ENCODE peak calls at places on chromosome 20, in seven cellular contexts. One of them, this sample, is unnamed.

GRCh38 chr20:4247898-4248858 is 232.8 kb upstream of the RNF24 start:
- DNase-seq in astrocyte of the spinal cord: no peak
- DNase-seq in CD4-positive, alpha-beta T cell: no peak
- DNase-seq in upper lobe of left lung: no peak
- DNase-seq in sigmoid colon: no peak
- DNase-seq in GM20000: no peak
- DNase-seq in fibroblast of lung: no peak
- DNase-seq in this sample: no peak

GRCh38 chr20:37293301-37293943 is 4.0 kb downstream of the MANBAL start:
- DNase-seq in astrocyte of the spinal cord: no peak
- DNase-seq in CD4-positive, alpha-beta T cell: no peak
- DNase-seq in upper lobe of left lung: no peak
- DNase-seq in sigmoid colon: no peak
- DNase-seq in GM20000: no peak
- DNase-seq in fibroblast of lung: no peak
- DNase-seq in this sample: no peak

GRCh38 chr20:44448753-44449546 is 26.7 kb upstream of the TTPAL start:
- DNase-seq in astrocyte of the spinal cord: no peak
- DNase-seq in CD4-positive, alpha-beta T cell: no peak
- DNase-seq in upper lobe of left lung: no peak
- DNase-seq in sigmoid colon: no peak
- DNase-seq in GM20000: peak
- DNase-seq in fibroblast of lung: no peak
- DNase-seq in this sample: no peak

GRCh38 chr20:48975955-48976354 is 54.4 kb downstream of the ARFGEF2 start:
- DNase-seq in astrocyte of the spinal cord: no peak
- DNase-seq in CD4-positive, alpha-beta T cell: no peak
- DNase-seq in upper lobe of left lung: no peak
- DNase-seq in sigmoid colon: no peak
- DNase-seq in GM20000: no peak
- DNase-seq in fibroblast of lung: no peak
- DNase-seq in this sample: no peak

GRCh38 chr20:1327241-1327653 is 1.7 kb downstream of the SDCBP2 start:
- DNase-seq in astrocyte of the spinal cord: peak
- DNase-seq in CD4-positive, alpha-beta T cell: peak
- DNase-seq in upper lobe of left lung: peak
- DNase-seq in sigmoid colon: peak
- DNase-seq in GM20000: no peak
- DNase-seq in fibroblast of lung: peak
- DNase-seq in this sample: peak

GRCh38 chr20:17568972-17569471 is 853 bp upstream of the DSTN start:
- DNase-seq in astrocyte of the spinal cord: peak
- DNase-seq in CD4-positive, alpha-beta T cell: no peak
- DNase-seq in upper lobe of left lung: peak
- DNase-seq in sigmoid colon: peak
- DNase-seq in GM20000: peak
- DNase-seq in fibroblast of lung: peak
- DNase-seq in this sample: peak

GRCh38 chr20:62133051-62133845 is 9.9 kb downstream of the PSMA7 start:
- DNase-seq in astrocyte of the spinal cord: no peak
- DNase-seq in CD4-positive, alpha-beta T cell: no peak
- DNase-seq in upper lobe of left lung: peak
- DNase-seq in sigmoid colon: no peak
- DNase-seq in GM20000: no peak
- DNase-seq in fibroblast of lung: no peak
- DNase-seq in this sample: no peak

GRCh38 chr20:47688385-47689381 is 96.6 kb downstream of the SULF2 start:
- DNase-seq in astrocyte of the spinal cord: peak
- DNase-seq in CD4-positive, alpha-beta T cell: no peak
- DNase-seq in upper lobe of left lung: no peak
- DNase-seq in sigmoid colon: no peak
- DNase-seq in GM20000: no peak
- DNase-seq in fibroblast of lung: no peak
- DNase-seq in this sample: no peak

GRCh38 chr20:45406260-45407066 is 1.6 kb upstream of the DBNDD2 start:
- DNase-seq in astrocyte of the spinal cord: peak
- DNase-seq in CD4-positive, alpha-beta T cell: peak
- DNase-seq in upper lobe of left lung: peak
- DNase-seq in sigmoid colon: peak
- DNase-seq in GM20000: peak
- DNase-seq in fibroblast of lung: no peak
- DNase-seq in this sample: no peak

GRCh38 chr20:15637971-15638754 is 935.1 kb downstream of the KIF16B start:
- DNase-seq in astrocyte of the spinal cord: no peak
- DNase-seq in CD4-positive, alpha-beta T cell: no peak
- DNase-seq in upper lobe of left lung: no peak
- DNase-seq in sigmoid colon: no peak
- DNase-seq in GM20000: no peak
- DNase-seq in fibroblast of lung: no peak
- DNase-seq in this sample: no peak

GRCh38 chr20:16187956-16188616 is 385.2 kb downstream of the KIF16B start:
- DNase-seq in astrocyte of the spinal cord: no peak
- DNase-seq in CD4-positive, alpha-beta T cell: no peak
- DNase-seq in upper lobe of left lung: no peak
- DNase-seq in sigmoid colon: no peak
- DNase-seq in GM20000: no peak
- DNase-seq in fibroblast of lung: no peak
- DNase-seq in this sample: no peak

GRCh38 chr20:44407402-44408184 is 52.1 kb downstream of the HNF4A start:
- DNase-seq in astrocyte of the spinal cord: peak
- DNase-seq in CD4-positive, alpha-beta T cell: no peak
- DNase-seq in upper lobe of left lung: peak
- DNase-seq in sigmoid colon: no peak
- DNase-seq in GM20000: no peak
- DNase-seq in fibroblast of lung: peak
- DNase-seq in this sample: no peak

GRCh38 chr20:57806975-57807374 is 97.2 kb upstream of the PMEPA1 start:
- DNase-seq in astrocyte of the spinal cord: no peak
- DNase-seq in CD4-positive, alpha-beta T cell: no peak
- DNase-seq in upper lobe of left lung: no peak
- DNase-seq in sigmoid colon: no peak
- DNase-seq in GM20000: no peak
- DNase-seq in fibroblast of lung: no peak
- DNase-seq in this sample: no peak

GRCh38 chr20:10511166-10511506 is 76.0 kb downstream of the SLX4IP start:
- DNase-seq in astrocyte of the spinal cord: no peak
- DNase-seq in CD4-positive, alpha-beta T cell: no peak
- DNase-seq in upper lobe of left lung: no peak
- DNase-seq in sigmoid colon: no peak
- DNase-seq in GM20000: no peak
- DNase-seq in fibroblast of lung: no peak
- DNase-seq in this sample: no peak

GRCh38 chr20:4546786-4547185 is 174.9 kb upstream of the PRND start:
- DNase-seq in astrocyte of the spinal cord: peak
- DNase-seq in CD4-positive, alpha-beta T cell: no peak
- DNase-seq in upper lobe of left lung: no peak
- DNase-seq in sigmoid colon: no peak
- DNase-seq in GM20000: no peak
- DNase-seq in fibroblast of lung: peak
- DNase-seq in this sample: no peak

GRCh38 chr20:3165473-3166337 is 6.0 kb upstream of the FASTKD5 start:
- DNase-seq in astrocyte of the spinal cord: peak
- DNase-seq in CD4-positive, alpha-beta T cell: no peak
- DNase-seq in upper lobe of left lung: no peak
- DNase-seq in sigmoid colon: peak
- DNase-seq in GM20000: peak
- DNase-seq in fibroblast of lung: peak
- DNase-seq in this sample: no peak

GRCh38 chr20:58500256-58500655 is 14.9 kb downstream of the APCDD1L start:
- DNase-seq in astrocyte of the spinal cord: no peak
- DNase-seq in CD4-positive, alpha-beta T cell: no peak
- DNase-seq in upper lobe of left lung: no peak
- DNase-seq in sigmoid colon: no peak
- DNase-seq in GM20000: no peak
- DNase-seq in fibroblast of lung: no peak
- DNase-seq in this sample: no peak

GRCh38 chr20:3716195-3716834 is 3.9 kb upstream of the SIGLEC1 start:
- DNase-seq in astrocyte of the spinal cord: peak
- DNase-seq in CD4-positive, alpha-beta T cell: no peak
- DNase-seq in upper lobe of left lung: no peak
- DNase-seq in sigmoid colon: peak
- DNase-seq in GM20000: peak
- DNase-seq in fibroblast of lung: peak
- DNase-seq in this sample: no peak

GRCh38 chr20:2578430-2579192 is 42.2 kb downstream of the TMC2 start:
- DNase-seq in astrocyte of the spinal cord: no peak
- DNase-seq in CD4-positive, alpha-beta T cell: no peak
- DNase-seq in upper lobe of left lung: peak
- DNase-seq in sigmoid colon: no peak
- DNase-seq in GM20000: no peak
- DNase-seq in fibroblast of lung: no peak
- DNase-seq in this sample: no peak

GRCh38 chr20:7195704-7196103 is 428.2 kb downstream of the BMP2 start:
- DNase-seq in astrocyte of the spinal cord: peak
- DNase-seq in CD4-positive, alpha-beta T cell: no peak
- DNase-seq in upper lobe of left lung: no peak
- DNase-seq in sigmoid colon: no peak
- DNase-seq in GM20000: no peak
- DNase-seq in fibroblast of lung: peak
- DNase-seq in this sample: no peak

GRCh38 chr20:35607003-35607735 is 8.5 kb upstream of the SPAG4 start:
- DNase-seq in astrocyte of the spinal cord: no peak
- DNase-seq in CD4-positive, alpha-beta T cell: no peak
- DNase-seq in upper lobe of left lung: no peak
- DNase-seq in sigmoid colon: no peak
- DNase-seq in GM20000: no peak
- DNase-seq in fibroblast of lung: no peak
- DNase-seq in this sample: no peak

GRCh38 chr20:5557123-5557522 is 193.1 kb upstream of the SHLD1 start:
- DNase-seq in astrocyte of the spinal cord: peak
- DNase-seq in CD4-positive, alpha-beta T cell: peak
- DNase-seq in upper lobe of left lung: peak
- DNase-seq in sigmoid colon: no peak
- DNase-seq in GM20000: peak
- DNase-seq in fibroblast of lung: peak
- DNase-seq in this sample: no peak

GRCh38 chr20:24783631-24784492 is 165.2 kb upstream of the CST7 start:
- DNase-seq in astrocyte of the spinal cord: no peak
- DNase-seq in CD4-positive, alpha-beta T cell: no peak
- DNase-seq in upper lobe of left lung: no peak
- DNase-seq in sigmoid colon: peak
- DNase-seq in GM20000: peak
- DNase-seq in fibroblast of lung: no peak
- DNase-seq in this sample: peak

GRCh38 chr20:24781061-24781980 is 167.7 kb upstream of the CST7 start:
- DNase-seq in astrocyte of the spinal cord: peak
- DNase-seq in CD4-positive, alpha-beta T cell: peak
- DNase-seq in upper lobe of left lung: peak
- DNase-seq in sigmoid colon: peak
- DNase-seq in GM20000: no peak
- DNase-seq in fibroblast of lung: peak
- DNase-seq in this sample: peak

GRCh38 chr20:24784607-24785006 is 164.5 kb upstream of the CST7 start:
- DNase-seq in astrocyte of the spinal cord: no peak
- DNase-seq in CD4-positive, alpha-beta T cell: no peak
- DNase-seq in upper lobe of left lung: no peak
- DNase-seq in sigmoid colon: no peak
- DNase-seq in GM20000: no peak
- DNase-seq in fibroblast of lung: no peak
- DNase-seq in this sample: no peak

GRCh38 chr20:24782221-24782620 is 166.8 kb upstream of the CST7 start:
- DNase-seq in astrocyte of the spinal cord: no peak
- DNase-seq in CD4-positive, alpha-beta T cell: no peak
- DNase-seq in upper lobe of left lung: no peak
- DNase-seq in sigmoid colon: peak
- DNase-seq in GM20000: no peak
- DNase-seq in fibroblast of lung: no peak
- DNase-seq in this sample: no peak

GRCh38 chr20:24782801-24783630 is 166.1 kb upstream of the CST7 start:
- DNase-seq in astrocyte of the spinal cord: peak
- DNase-seq in CD4-positive, alpha-beta T cell: no peak
- DNase-seq in upper lobe of left lung: no peak
- DNase-seq in sigmoid colon: peak
- DNase-seq in GM20000: no peak
- DNase-seq in fibroblast of lung: no peak
- DNase-seq in this sample: peak
- TF ChIP-seq CTCF in astrocyte of the spinal cord: peak
- TF ChIP-seq CTCF in CD4-positive, alpha-beta T cell: no peak
- TF ChIP-seq CTCF in upper lobe of left lung: no peak
- TF ChIP-seq CTCF in sigmoid colon: no peak
- TF ChIP-seq CTCF in GM20000: no peak
- TF ChIP-seq CTCF in fibroblast of lung: no peak
- TF ChIP-seq CTCF in this sample: no peak

DNA sequence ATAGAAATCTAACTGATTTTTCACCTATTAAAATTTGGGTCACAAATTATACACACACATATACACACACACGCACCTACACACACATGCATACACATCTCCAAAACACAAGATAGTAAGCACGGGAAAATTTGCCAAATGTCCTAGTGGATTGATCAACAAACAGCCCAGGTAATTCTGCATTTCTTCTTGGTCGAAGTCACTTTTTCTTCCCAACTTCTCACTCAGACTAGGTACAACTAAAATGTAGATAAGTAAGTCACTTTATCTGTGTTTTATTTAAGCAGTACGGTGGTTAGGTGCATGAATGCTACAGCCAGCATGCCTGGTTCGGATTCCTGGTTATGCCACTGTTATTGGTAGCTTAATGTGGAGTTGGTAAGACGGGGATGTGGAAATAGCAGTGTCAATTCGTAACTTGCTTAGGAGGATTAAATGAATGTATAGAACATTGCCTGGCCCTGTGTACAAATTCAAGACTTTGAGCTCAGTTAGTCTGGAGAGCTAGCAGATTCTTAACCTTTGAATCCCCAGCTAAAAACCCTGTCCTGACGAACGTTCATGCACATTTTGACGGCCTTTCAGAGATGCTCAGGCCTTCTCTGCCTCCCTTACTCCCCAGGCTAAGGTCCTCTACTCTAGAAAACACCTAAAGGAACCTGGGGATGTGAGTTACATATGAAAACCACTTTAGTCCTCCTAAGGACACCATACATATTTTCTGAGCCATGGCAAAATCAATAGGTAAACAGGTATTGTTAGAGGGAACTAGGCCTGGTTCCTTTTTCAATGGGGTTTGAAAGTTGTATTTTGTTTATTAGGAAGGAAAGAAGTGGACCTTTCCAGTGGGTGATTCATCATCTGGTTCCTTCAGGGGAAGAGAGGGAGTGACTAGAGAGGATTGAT is 50.9 kb downstream of the CYP24A1 start:
- DNase-seq in astrocyte of the spinal cord: no peak
- DNase-seq in CD4-positive, alpha-beta T cell: no peak
- DNase-seq in upper lobe of left lung: no peak
- DNase-seq in sigmoid colon: no peak
- DNase-seq in GM20000: no peak
- DNase-seq in fibroblast of lung: no peak
- DNase-seq in this sample: no peak
- TF ChIP-seq CTCF in astrocyte of the spinal cord: no peak
- TF ChIP-seq CTCF in CD4-positive, alpha-beta T cell: no peak
- TF ChIP-seq CTCF in upper lobe of left lung: no peak
- TF ChIP-seq CTCF in sigmoid colon: no peak
- TF ChIP-seq CTCF in GM20000: no peak
- TF ChIP-seq CTCF in fibroblast of lung: no peak
- TF ChIP-seq CTCF in this sample: no peak

GRCh38 chr20:31845300-31845863 is at the start of gene FOXS1:
- DNase-seq in astrocyte of the spinal cord: peak
- DNase-seq in CD4-positive, alpha-beta T cell: no peak
- DNase-seq in upper lobe of left lung: no peak
- DNase-seq in sigmoid colon: no peak
- DNase-seq in GM20000: no peak
- DNase-seq in fibroblast of lung: no peak
- DNase-seq in this sample: no peak
- TF ChIP-seq CTCF in astrocyte of the spinal cord: no peak
- TF ChIP-seq CTCF in CD4-positive, alpha-beta T cell: no peak
- TF ChIP-seq CTCF in upper lobe of left lung: no peak
- TF ChIP-seq CTCF in sigmoid colon: no peak
- TF ChIP-seq CTCF in GM20000: no peak
- TF ChIP-seq CTCF in fibroblast of lung: no peak
- TF ChIP-seq CTCF in this sample: no peak

GRCh38 chr20:53102361-53102760 is 130.2 kb downstream of the TSHZ2 start:
- DNase-seq in astrocyte of the spinal cord: no peak
- DNase-seq in CD4-positive, alpha-beta T cell: no peak
- DNase-seq in upper lobe of left lung: no peak
- DNase-seq in sigmoid colon: no peak
- DNase-seq in GM20000: no peak
- DNase-seq in fibroblast of lung: no peak
- DNase-seq in this sample: no peak
- TF ChIP-seq CTCF in astrocyte of the spinal cord: no peak
- TF ChIP-seq CTCF in CD4-positive, alpha-beta T cell: no peak
- TF ChIP-seq CTCF in upper lobe of left lung: no peak
- TF ChIP-seq CTCF in sigmoid colon: no peak
- TF ChIP-seq CTCF in GM20000: no peak
- TF ChIP-seq CTCF in fibroblast of lung: no peak
- TF ChIP-seq CTCF in this sample: no peak